ENCODE peak calls at places on chromosomes 5 and 9, in seven cellular contexts. B, W, K, T, X, Y and D are unnamed samples.

GRCh38 chr5:34854459-34855174 is 15.7 kb downstream of the TTC23L start:
- DNase-seq in W (no peak), Y (no peak), K (no peak), T (peak; percentile 63), B (no peak), X (no peak), D (peak; percentile 30)

GRCh38 chr9:4196376-4196775 is 103.5 kb downstream of the GLIS3 start:
- DNase-seq in X (no peak), T (no peak), Y (no peak), W (no peak), B (no peak), K (no peak), D (no peak)

GRCh38 chr9:15417626-15418025 is 5.0 kb upstream of the SNAPC3 start:
- DNase-seq in X (no peak), Y (no peak), K (no peak), W (no peak), T (no peak), B (no peak), D (no peak)

GRCh38 chr5:62152394-62153123 is 153.4 kb upstream of the KIF2A start:
- DNase-seq in B (no peak), Y (no peak), W (no peak), T (no peak), K (no peak), X (no peak), D (peak; percentile 26)

GRCh38 chr5:40486437-40487270 is 193.1 kb upstream of the PTGER4 start:
- DNase-seq in K (no peak), Y (peak; percentile 31), X (no peak), T (peak; percentile 50), W (no peak), B (peak; percentile 40), D (peak; percentile 33)

GRCh38 chr5:34709861-34710673 is 53.9 kb downstream of the RAI14 start:
- DNase-seq in K (no peak), T (no peak), Y (no peak), B (peak; percentile 49), X (peak; percentile 88), W (no peak), D (peak; percentile 33)

GRCh38 chr9:115015018-115015635 is 84.7 kb upstream of the TNFSF8 start:
- DNase-seq in X (peak; percentile 65), Y (no peak), B (no peak), T (peak; percentile 52), W (peak; percentile 59), K (peak; percentile 40), D (peak; percentile 58)

GRCh38 chr5:76475358-76475757 is 72.3 kb downstream of the IQGAP2 start:
- DNase-seq in X (no peak), Y (no peak), K (no peak), B (no peak), W (no peak), T (no peak), D (no peak)

GRCh38 chr5:119250946-119251901 is 104.6 kb upstream of the TNFAIP8 start:
- DNase-seq in X (peak; percentile 18), K (no peak), T (no peak), B (no peak), Y (no peak), W (no peak), D (no peak)

GRCh38 chr5:120139039-120139438 is 325.1 kb upstream of the PRR16 start:
- DNase-seq in Y (no peak), X (peak; percentile 100), K (no peak), T (no peak), B (peak; percentile 85), W (no peak), D (peak; percentile 85)

GRCh38 chr5:76855961-76856360 is 6.1 kb downstream of the S100Z start:
- DNase-seq in K (no peak), B (no peak), W (no peak), T (peak; percentile 65), Y (peak; percentile 55), X (no peak), D (no peak)

GRCh38 chr9:2269778-2270177 is 254.6 kb downstream of the SMARCA2 start:
- DNase-seq in T (peak; percentile 56), Y (no peak), W (peak; percentile 90), X (no peak), B (no peak), K (no peak), D (no peak)

GRCh38 chr9:95499847-95500246 is 16.9 kb downstream of the PTCH1 start:
- DNase-seq in X (peak; percentile 72), K (no peak), T (no peak), Y (no peak), W (no peak), B (peak; percentile 48), D (no peak)

GRCh38 chr5:58999804-59000595 is 417.1 kb downstream of the RAB3C start:
- DNase-seq in W (peak; percentile 45), B (no peak), X (no peak), T (no peak), Y (no peak), K (peak; percentile 6), D (no peak)

GRCh38 chr9:87713278-87713989 is 12.5 kb upstream of the CTSL start:
- DNase-seq in Y (no peak), K (peak; percentile 76), B (peak; percentile 89), X (peak; percentile 98), W (no peak), T (no peak), D (peak; percentile 92)

GRCh38 chr5:146076028-146076427 is 29.3 kb downstream of the PLAC8L1 start:
- DNase-seq in W (no peak), B (peak; percentile 46), X (no peak), Y (no peak), K (no peak), T (no peak), D (no peak)

GRCh38 chr5:180831139-180832080 is 28.8 kb upstream of the MGAT1 start:
- DNase-seq in T (peak; percentile 82), X (peak; percentile 70), W (peak; percentile 93), B (peak; percentile 49), Y (peak; percentile 85), K (peak; percentile 46), D (peak; percentile 80)

GRCh38 chr9:129197978-129198736 is 20.1 kb upstream of the IER5L start:
- DNase-seq in X (peak; percentile 78), Y (no peak), K (no peak), W (no peak), B (no peak), T (no peak), D (no peak)

GRCh38 chr5:58751222-58751621 is 168.3 kb downstream of the RAB3C start:
- DNase-seq in B (no peak), Y (no peak), W (no peak), K (peak; percentile 13), X (peak; percentile 56), T (no peak), D (peak; percentile 52)

GRCh38 chr9:34279431-34279830 is 49.6 kb downstream of the KIF24 start:
- DNase-seq in Y (no peak), X (no peak), B (no peak), W (no peak), T (no peak), K (no peak), D (peak; percentile 58)

GRCh38 chr5:168126606-168127005 is 164.8 kb upstream of the WWC1 start:
- DNase-seq in K (no peak), X (no peak), B (peak; percentile 30), T (no peak), Y (no peak), W (no peak), D (no peak)

GRCh38 chr5:146340260-146341081 is 1.8 kb downstream of the POU4F3 start:
- DNase-seq in Y (no peak), X (peak; percentile 75), B (no peak), T (peak; percentile 4), K (no peak), W (peak; percentile 48), D (peak; percentile 52)

GRCh38 chr5:179054876-179055275 is 5.3 kb upstream of the ZNF354C start:
- DNase-seq in B (no peak), T (no peak), K (no peak), W (no peak), X (no peak), Y (no peak), D (no peak)
- H3K9me3 ChIP-seq in B (peaks cover 10% of the 10 kb centered on the region), T (no peaks in the 10 kb centered on the region), K (peaks cover 3% of the 10 kb centered on the region), W (no peaks in the 10 kb centered on the region), X (no peaks in the 10 kb centered on the region), Y (no peaks in the 10 kb centered on the region), D (no peaks in the 10 kb centered on the region)

GRCh38 chr9:72946318-72946717 is 6.5 kb downstream of the ALDH1A1 start:
- DNase-seq in Y (no peak), T (no peak), K (no peak), X (no peak), W (no peak), B (no peak), D (no peak)

GRCh38 chr9:72946821-72947220 is 6.0 kb downstream of the ALDH1A1 start:
- DNase-seq in Y (no peak), X (no peak), T (no peak), B (no peak), K (no peak), W (no peak), D (no peak)

GRCh38 chr9:72949918-72950325 is 2.9 kb downstream of the ALDH1A1 start:
- DNase-seq in Y (no peak), T (no peak), W (no peak), B (no peak), K (no peak), X (no peak), D (no peak)

GRCh38 chr9:72948906-72949582 is 3.8 kb downstream of the ALDH1A1 start:
- DNase-seq in X (no peak), W (no peak), Y (no peak), K (no peak), T (no peak), B (no peak), D (no peak)

DNA sequence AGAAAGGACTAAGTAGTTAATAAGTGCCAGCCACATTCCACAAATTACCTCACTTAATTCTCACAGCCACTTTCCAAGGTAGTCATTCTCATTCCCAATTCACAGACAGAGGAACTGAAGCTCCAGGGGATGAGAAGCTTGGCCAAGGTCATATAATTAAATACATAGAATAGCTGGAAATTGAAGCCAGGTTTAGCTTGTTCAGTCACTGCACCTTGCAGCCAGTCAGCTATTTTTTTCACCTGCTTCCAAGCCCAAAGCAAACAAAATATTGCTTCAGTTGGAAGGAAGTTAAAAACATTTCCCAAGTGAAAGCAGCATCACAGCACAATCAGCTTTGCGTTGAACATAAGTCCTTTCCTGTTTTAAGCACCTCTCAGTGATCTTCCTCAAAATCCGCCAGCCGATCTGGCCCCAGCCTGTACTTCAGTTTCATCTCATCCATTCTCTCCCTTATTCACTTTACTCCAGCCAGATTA is 4.8 kb downstream of the ALDH1A1 start:
- DNase-seq in X (no peak), T (no peak), K (no peak), B (no peak), Y (no peak), W (no peak), D (no peak)
- H3K4me1 ChIP-seq in X (no peaks in the 10 kb centered on the region), T (peaks cover 8% of the 10 kb centered on the region), K (no peaks in the 10 kb centered on the region), B (no peaks in the 10 kb centered on the region), Y (no peaks in the 10 kb centered on the region), W (peaks cover 5% of the 10 kb centered on the region), D (no peaks in the 10 kb centered on the region)

GRCh38 chr9:124409410-124409809 is 5.8 kb downstream of the PSMB7 start:
- DNase-seq in T (no peak), B (no peak), K (no peak), W (no peak), Y (no peak), X (no peak), D (no peak)
- H3K79me2 ChIP-seq in T (peaks cover 25% of the 10 kb centered on the region), B (peaks cover 76% of the 10 kb centered on the region), K (peaks cover 100% of the 10 kb centered on the region), W (peaks cover 76% of the 10 kb centered on the region), Y (peaks cover 91% of the 10 kb centered on the region), X (peaks cover 63% of the 10 kb centered on the region), D (peaks cover 90% of the 10 kb centered on the region)

DNA sequence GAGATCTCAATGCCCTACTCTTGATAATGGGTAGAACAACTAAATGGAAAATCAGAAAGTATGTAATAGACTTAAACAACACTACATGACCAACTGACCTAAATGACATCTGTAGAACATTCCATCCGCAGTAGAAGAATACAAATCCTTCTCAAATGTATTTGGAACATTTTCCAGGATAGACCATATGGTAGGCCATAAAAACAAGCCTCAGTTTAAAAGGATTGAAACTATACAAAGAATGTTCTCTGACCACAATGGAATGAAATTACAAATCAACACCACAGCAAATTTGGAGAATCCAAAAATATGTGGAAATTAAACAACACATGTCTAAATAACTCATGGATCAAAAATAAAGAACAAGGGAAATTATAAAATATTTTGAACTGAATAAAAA is 189.2 kb downstream of the NDUFS4 start:
- DNase-seq in B (no peak), T (no peak), W (no peak), K (no peak), X (peak; percentile 4), Y (no peak), D (no peak)
- H3K9me3 ChIP-seq in B (peaks cover 5% of the 10 kb centered on the region), T (no peaks in the 10 kb centered on the region), W (no peaks in the 10 kb centered on the region), K (no peaks in the 10 kb centered on the region), X (no peaks in the 10 kb centered on the region), Y (no peaks in the 10 kb centered on the region), D (no peaks in the 10 kb centered on the region)